ENCODE peak calls at places on chromosomes 7 and 10, in nine cellular contexts. One of them, this sample, is unnamed.

GRCh38 chr7:40760997-40761396 is 626.2 kb downstream of the SUGCT start:
- DNase-seq in Panc1: no peak
- DNase-seq in transverse colon: no peak
- DNase-seq in stomach: no peak
- DNase-seq in SK-N-SH: no peak
- DNase-seq in suprapubic skin: no peak
- DNase-seq in endothelial cell of umbilical vein: no peak
- DNase-seq in sigmoid colon: no peak
- DNase-seq in HCT116: no peak
- DNase-seq in this sample: no peak

GRCh38 chr10:48526846-48527505 is 77.9 kb downstream of the ARHGAP22 start:
- DNase-seq in Panc1: no peak
- DNase-seq in transverse colon: no peak
- DNase-seq in stomach: no peak
- DNase-seq in SK-N-SH: no peak
- DNase-seq in suprapubic skin: no peak
- DNase-seq in endothelial cell of umbilical vein: no peak
- DNase-seq in sigmoid colon: no peak
- DNase-seq in HCT116: no peak
- DNase-seq in this sample: no peak

GRCh38 chr7:82740246-82740848 is 296.8 kb upstream of the CACNA2D1 start:
- DNase-seq in Panc1: peak; percentile 15
- DNase-seq in transverse colon: peak; percentile 19
- DNase-seq in stomach: peak; percentile 49
- DNase-seq in SK-N-SH: peak; percentile 48
- DNase-seq in suprapubic skin: no peak
- DNase-seq in endothelial cell of umbilical vein: peak; percentile 51
- DNase-seq in sigmoid colon: no peak
- DNase-seq in HCT116: peak; percentile 50
- DNase-seq in this sample: no peak

GRCh38 chr7:144439717-144440116 is 36.2 kb upstream of the NOBOX start:
- DNase-seq in Panc1: no peak
- DNase-seq in transverse colon: no peak
- DNase-seq in stomach: no peak
- DNase-seq in SK-N-SH: no peak
- DNase-seq in suprapubic skin: no peak
- DNase-seq in endothelial cell of umbilical vein: no peak
- DNase-seq in sigmoid colon: no peak
- DNase-seq in HCT116: no peak
- DNase-seq in this sample: no peak

GRCh38 chr10:89090760-89091455 is 100.3 kb downstream of the FAS start:
- DNase-seq in Panc1: no peak
- DNase-seq in transverse colon: no peak
- DNase-seq in stomach: no peak
- DNase-seq in SK-N-SH: no peak
- DNase-seq in suprapubic skin: no peak
- DNase-seq in endothelial cell of umbilical vein: no peak
- DNase-seq in sigmoid colon: no peak
- DNase-seq in HCT116: no peak
- DNase-seq in this sample: no peak

GRCh38 chr7:128135275-128136214 is 104.3 kb upstream of the LRRC4 start:
- DNase-seq in Panc1: no peak
- DNase-seq in transverse colon: peak; percentile 43
- DNase-seq in stomach: peak; percentile 59
- DNase-seq in SK-N-SH: peak; percentile 98
- DNase-seq in suprapubic skin: no peak
- DNase-seq in endothelial cell of umbilical vein: peak; percentile 64
- DNase-seq in sigmoid colon: no peak
- DNase-seq in HCT116: peak; percentile 40
- DNase-seq in this sample: peak; percentile 91

GRCh38 chr10:96124230-96125141 is 5.6 kb upstream of the ZNF518A start:
- DNase-seq in Panc1: peak; percentile 60
- DNase-seq in transverse colon: peak; percentile 63
- DNase-seq in stomach: peak; percentile 51
- DNase-seq in SK-N-SH: peak; percentile 30
- DNase-seq in suprapubic skin: no peak
- DNase-seq in endothelial cell of umbilical vein: peak; percentile 37
- DNase-seq in sigmoid colon: no peak
- DNase-seq in HCT116: peak; percentile 67
- DNase-seq in this sample: peak; percentile 77

GRCh38 chr7:97090761-97091353 is 26.6 kb upstream of the SDHAF3 start:
- DNase-seq in Panc1: no peak
- DNase-seq in transverse colon: no peak
- DNase-seq in stomach: no peak
- DNase-seq in SK-N-SH: no peak
- DNase-seq in suprapubic skin: no peak
- DNase-seq in endothelial cell of umbilical vein: no peak
- DNase-seq in sigmoid colon: no peak
- DNase-seq in HCT116: no peak
- DNase-seq in this sample: no peak

GRCh38 chr7:71454981-71455380 is 323.0 kb downstream of the GALNT17 start:
- DNase-seq in Panc1: no peak
- DNase-seq in transverse colon: no peak
- DNase-seq in stomach: no peak
- DNase-seq in SK-N-SH: no peak
- DNase-seq in suprapubic skin: no peak
- DNase-seq in endothelial cell of umbilical vein: no peak
- DNase-seq in sigmoid colon: no peak
- DNase-seq in HCT116: no peak
- DNase-seq in this sample: no peak

GRCh38 chr7:105878746-105879605 is 2.6 kb upstream of the ATXN7L1 start:
- DNase-seq in Panc1: no peak
- DNase-seq in transverse colon: no peak
- DNase-seq in stomach: no peak
- DNase-seq in SK-N-SH: no peak
- DNase-seq in suprapubic skin: no peak
- DNase-seq in endothelial cell of umbilical vein: no peak
- DNase-seq in sigmoid colon: no peak
- DNase-seq in HCT116: no peak
- DNase-seq in this sample: peak; percentile 23

GRCh38 chr7:101936612-101937231 is 119.3 kb downstream of the CUX1 start:
- DNase-seq in Panc1: no peak
- DNase-seq in transverse colon: peak; percentile 71
- DNase-seq in stomach: peak; percentile 33
- DNase-seq in SK-N-SH: no peak
- DNase-seq in suprapubic skin: no peak
- DNase-seq in endothelial cell of umbilical vein: peak; percentile 34
- DNase-seq in sigmoid colon: peak; percentile 87
- DNase-seq in HCT116: no peak
- DNase-seq in this sample: peak; percentile 64

GRCh38 chr7:41886906-41887311 is 184.0 kb upstream of the INHBA start:
- DNase-seq in Panc1: no peak
- DNase-seq in transverse colon: peak; percentile 73
- DNase-seq in stomach: peak; percentile 28
- DNase-seq in SK-N-SH: no peak
- DNase-seq in suprapubic skin: peak; percentile 80
- DNase-seq in endothelial cell of umbilical vein: no peak
- DNase-seq in sigmoid colon: peak; percentile 87
- DNase-seq in HCT116: no peak
- DNase-seq in this sample: no peak

GRCh38 chr7:100467638-100468373 is 3.7 kb upstream of the SPACDR start:
- DNase-seq in Panc1: no peak
- DNase-seq in transverse colon: no peak
- DNase-seq in stomach: no peak
- DNase-seq in SK-N-SH: peak; percentile 82
- DNase-seq in suprapubic skin: no peak
- DNase-seq in endothelial cell of umbilical vein: no peak
- DNase-seq in sigmoid colon: no peak
- DNase-seq in HCT116: no peak
- DNase-seq in this sample: peak; percentile 76

GRCh38 chr7:45598697-45599520 is 24.7 kb downstream of the ADCY1 start:
- DNase-seq in Panc1: no peak
- DNase-seq in transverse colon: no peak
- DNase-seq in stomach: peak; percentile 7
- DNase-seq in SK-N-SH: no peak
- DNase-seq in suprapubic skin: peak; percentile 50
- DNase-seq in endothelial cell of umbilical vein: no peak
- DNase-seq in sigmoid colon: no peak
- DNase-seq in HCT116: no peak
- DNase-seq in this sample: peak; percentile 71

GRCh38 chr7:103843689-103844480 is 145.6 kb downstream of the RELN start:
- DNase-seq in Panc1: no peak
- DNase-seq in transverse colon: no peak
- DNase-seq in stomach: no peak
- DNase-seq in SK-N-SH: no peak
- DNase-seq in suprapubic skin: no peak
- DNase-seq in endothelial cell of umbilical vein: no peak
- DNase-seq in sigmoid colon: no peak
- DNase-seq in HCT116: no peak
- DNase-seq in this sample: no peak

GRCh38 chr10:117541909-117542705 is 439 bp upstream of the EMX2 start:
- DNase-seq in Panc1: no peak
- DNase-seq in transverse colon: no peak
- DNase-seq in stomach: no peak
- DNase-seq in SK-N-SH: peak; percentile 84
- DNase-seq in suprapubic skin: peak; percentile 91
- DNase-seq in endothelial cell of umbilical vein: no peak
- DNase-seq in sigmoid colon: no peak
- DNase-seq in HCT116: no peak
- DNase-seq in this sample: no peak

GRCh38 chr10:95196053-95196452 is 2.0 kb downstream of the ACSM6 start:
- DNase-seq in Panc1: no peak
- DNase-seq in transverse colon: no peak
- DNase-seq in stomach: no peak
- DNase-seq in SK-N-SH: no peak
- DNase-seq in suprapubic skin: no peak
- DNase-seq in endothelial cell of umbilical vein: no peak
- DNase-seq in sigmoid colon: no peak
- DNase-seq in HCT116: no peak
- DNase-seq in this sample: no peak

GRCh38 chr10:36114913-36115312 is 472.8 kb upstream of the FZD8 start:
- DNase-seq in Panc1: no peak
- DNase-seq in transverse colon: no peak
- DNase-seq in stomach: no peak
- DNase-seq in SK-N-SH: no peak
- DNase-seq in suprapubic skin: no peak
- DNase-seq in endothelial cell of umbilical vein: no peak
- DNase-seq in sigmoid colon: no peak
- DNase-seq in HCT116: no peak
- DNase-seq in this sample: no peak

GRCh38 chr7:101557421-101557820 is 71.7 kb downstream of the MYL10 start:
- DNase-seq in Panc1: no peak
- DNase-seq in transverse colon: peak; percentile 1
- DNase-seq in stomach: no peak
- DNase-seq in SK-N-SH: no peak
- DNase-seq in suprapubic skin: peak; percentile 39
- DNase-seq in endothelial cell of umbilical vein: no peak
- DNase-seq in sigmoid colon: no peak
- DNase-seq in HCT116: no peak
- DNase-seq in this sample: no peak

GRCh38 chr10:91340613-91341362 is 69.4 kb upstream of the HECTD2 start:
- DNase-seq in Panc1: peak; percentile 28
- DNase-seq in transverse colon: no peak
- DNase-seq in stomach: no peak
- DNase-seq in SK-N-SH: peak; percentile 42
- DNase-seq in suprapubic skin: no peak
- DNase-seq in endothelial cell of umbilical vein: peak; percentile 94
- DNase-seq in sigmoid colon: no peak
- DNase-seq in HCT116: no peak
- DNase-seq in this sample: no peak

GRCh38 chr7:131149840-131150239 is 177.8 kb upstream of the MKLN1 start:
- DNase-seq in Panc1: no peak
- DNase-seq in transverse colon: no peak
- DNase-seq in stomach: no peak
- DNase-seq in SK-N-SH: no peak
- DNase-seq in suprapubic skin: no peak
- DNase-seq in endothelial cell of umbilical vein: no peak
- DNase-seq in sigmoid colon: no peak
- DNase-seq in HCT116: no peak
- DNase-seq in this sample: no peak
- H3K4me1 ChIP-seq in Panc1: no peaks in the 10 kb centered on the region
- H3K4me1 ChIP-seq in transverse colon: no peaks in the 10 kb centered on the region
- H3K4me1 ChIP-seq in stomach: no peaks in the 10 kb centered on the region
- H3K4me1 ChIP-seq in SK-N-SH: no peaks in the 10 kb centered on the region
- H3K4me1 ChIP-seq in suprapubic skin: no peaks in the 10 kb centered on the region
- H3K4me1 ChIP-seq in endothelial cell of umbilical vein: no peaks in the 10 kb centered on the region
- H3K4me1 ChIP-seq in sigmoid colon: no peaks in the 10 kb centered on the region
- H3K4me1 ChIP-seq in HCT116: peaks cover 18% of the 10 kb centered on the region
- H3K4me1 ChIP-seq in this sample: no peaks in the 10 kb centered on the region

GRCh38 chr7:112152186-112152585 is 54.0 kb downstream of the DOCK4 start:
- DNase-seq in Panc1: no peak
- DNase-seq in transverse colon: no peak
- DNase-seq in stomach: no peak
- DNase-seq in SK-N-SH: peak; percentile 44
- DNase-seq in suprapubic skin: no peak
- DNase-seq in endothelial cell of umbilical vein: no peak
- DNase-seq in sigmoid colon: no peak
- DNase-seq in HCT116: no peak
- DNase-seq in this sample: no peak
- H3K4me3 ChIP-seq in Panc1: no peak overlapping the region
- H3K4me3 ChIP-seq in transverse colon: no peak overlapping the region
- H3K4me3 ChIP-seq in stomach: no peak overlapping the region
- H3K4me3 ChIP-seq in SK-N-SH: no peak overlapping the region
- H3K4me3 ChIP-seq in suprapubic skin: no peak overlapping the region
- H3K4me3 ChIP-seq in endothelial cell of umbilical vein: no peak overlapping the region
- H3K4me3 ChIP-seq in sigmoid colon: no peak overlapping the region
- H3K4me3 ChIP-seq in HCT116: no peak overlapping the region
- H3K4me3 ChIP-seq in this sample: no peak overlapping the region

DNA sequence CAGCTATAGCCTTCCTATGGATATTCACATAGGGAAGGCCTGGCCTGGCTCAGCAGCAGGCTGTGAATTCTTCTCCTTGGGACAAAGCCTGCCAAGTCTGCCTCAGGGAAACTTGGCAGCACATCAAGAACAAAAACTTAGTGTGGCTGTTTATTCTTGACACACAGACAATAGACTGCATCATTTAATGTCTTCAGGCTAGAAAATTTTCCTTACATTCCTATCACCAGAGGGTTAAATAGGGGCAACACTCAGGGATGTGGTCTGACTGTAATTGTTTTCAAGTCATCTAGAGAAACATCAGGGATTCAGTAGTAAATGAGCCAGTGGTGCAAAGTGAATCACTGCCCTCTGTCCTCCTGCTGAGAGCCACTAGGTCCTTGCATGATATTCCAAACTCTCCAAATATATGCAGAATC is 137.3 kb downstream of the SEMA3C start:
- DNase-seq in Panc1: no peak
- DNase-seq in transverse colon: peak; percentile 22
- DNase-seq in stomach: peak; percentile 46
- DNase-seq in SK-N-SH: no peak
- DNase-seq in suprapubic skin: no peak
- DNase-seq in endothelial cell of umbilical vein: peak; percentile 74
- DNase-seq in sigmoid colon: peak; percentile 87
- DNase-seq in HCT116: peak; percentile 50
- DNase-seq in this sample: no peak
- TF ChIP-seq POLR2AphosphoS5 in Panc1: peak; percentile 41
- TF ChIP-seq POLR2AphosphoS5 in transverse colon: no peak
- TF ChIP-seq POLR2AphosphoS5 in stomach: peak; percentile 1
- TF ChIP-seq POLR2AphosphoS5 in SK-N-SH: no peak
- TF ChIP-seq POLR2AphosphoS5 in suprapubic skin: no peak
- TF ChIP-seq POLR2AphosphoS5 in endothelial cell of umbilical vein: no peak
- TF ChIP-seq POLR2AphosphoS5 in sigmoid colon: peak; percentile 78
- TF ChIP-seq POLR2AphosphoS5 in HCT116: no peak
- TF ChIP-seq POLR2AphosphoS5 in this sample: no peak

GRCh38 chr10:78535716-78536218 is 502.1 kb downstream of the RPS24 start:
- DNase-seq in Panc1: no peak
- DNase-seq in transverse colon: peak; percentile 31
- DNase-seq in stomach: no peak
- DNase-seq in SK-N-SH: no peak
- DNase-seq in suprapubic skin: no peak
- DNase-seq in endothelial cell of umbilical vein: no peak
- DNase-seq in sigmoid colon: no peak
- DNase-seq in HCT116: no peak
- DNase-seq in this sample: no peak
- H3K4me1 ChIP-seq in Panc1: peaks cover 6% of the 10 kb centered on the region
- H3K4me1 ChIP-seq in transverse colon: peaks cover 8% of the 10 kb centered on the region
- H3K4me1 ChIP-seq in stomach: no peaks in the 10 kb centered on the region
- H3K4me1 ChIP-seq in SK-N-SH: peaks cover 10% of the 10 kb centered on the region
- H3K4me1 ChIP-seq in suprapubic skin: no peaks in the 10 kb centered on the region
- H3K4me1 ChIP-seq in endothelial cell of umbilical vein: no peaks in the 10 kb centered on the region
- H3K4me1 ChIP-seq in sigmoid colon: no peaks in the 10 kb centered on the region
- H3K4me1 ChIP-seq in HCT116: no peaks in the 10 kb centered on the region
- H3K4me1 ChIP-seq in this sample: peaks cover 6% of the 10 kb centered on the region

GRCh38 chr10:14329609-14330246 is 996 bp downstream of the FRMD4A start:
- DNase-seq in Panc1: no peak
- DNase-seq in transverse colon: no peak
- DNase-seq in stomach: no peak
- DNase-seq in SK-N-SH: peak; percentile 34
- DNase-seq in suprapubic skin: no peak
- DNase-seq in endothelial cell of umbilical vein: no peak
- DNase-seq in sigmoid colon: no peak
- DNase-seq in HCT116: no peak
- DNase-seq in this sample: no peak
- H3K4me3 ChIP-seq in Panc1: no peak overlapping the region
- H3K4me3 ChIP-seq in transverse colon: no peak overlapping the region
- H3K4me3 ChIP-seq in stomach: no peak overlapping the region
- H3K4me3 ChIP-seq in SK-N-SH: no peak overlapping the region
- H3K4me3 ChIP-seq in suprapubic skin: no peak overlapping the region
- H3K4me3 ChIP-seq in endothelial cell of umbilical vein: no peak overlapping the region
- H3K4me3 ChIP-seq in sigmoid colon: peak overlapping the region; percentile 5
- H3K4me3 ChIP-seq in HCT116: no peak overlapping the region
- H3K4me3 ChIP-seq in this sample: no peak overlapping the region

This sample was measured in spleen.